ENCODE peak calls at places on chromosomes 6 and 20, in five cellular contexts. One of them, this sample, is unnamed.

GRCh38 chr6:31114970-31115849 is 610 bp downstream of the PSORS1C1 start:
- DNase-seq in heart right ventricle: no peak
- DNase-seq in fibroblast of lung: peak; percentile 56
- DNase-seq in endodermal cell: no peak
- DNase-seq in right lobe of liver: no peak
- DNase-seq in this sample: no peak

GRCh38 chr6:18263561-18264337 is 581 bp downstream of the DEK start:
- DNase-seq in right lobe of liver: peak; percentile 81
- DNase-seq in fibroblast of lung: peak; percentile 61
- DNase-seq in endodermal cell: no peak
- DNase-seq in heart right ventricle: peak; percentile 79
- DNase-seq in this sample: peak; percentile 78

GRCh38 chr6:45132059-45132458 is 196.1 kb upstream of the RUNX2 start:
- DNase-seq in endodermal cell: no peak
- DNase-seq in heart right ventricle: no peak
- DNase-seq in right lobe of liver: no peak
- DNase-seq in fibroblast of lung: peak; percentile 22
- DNase-seq in this sample: no peak

GRCh38 chr6:36727491-36728021 is 29.9 kb downstream of the RAB44 start:
- DNase-seq in endodermal cell: no peak
- DNase-seq in fibroblast of lung: no peak
- DNase-seq in heart right ventricle: no peak
- DNase-seq in right lobe of liver: no peak
- DNase-seq in this sample: no peak

GRCh38 chr20:926646-927045 is 10.5 kb upstream of the ANGPT4 start:
- DNase-seq in heart right ventricle: no peak
- DNase-seq in endodermal cell: no peak
- DNase-seq in right lobe of liver: no peak
- DNase-seq in fibroblast of lung: no peak
- DNase-seq in this sample: no peak

GRCh38 chr20:16553684-16554083 is 19.6 kb downstream of the KIF16B start:
- DNase-seq in heart right ventricle: no peak
- DNase-seq in right lobe of liver: no peak
- DNase-seq in fibroblast of lung: no peak
- DNase-seq in endodermal cell: no peak
- DNase-seq in this sample: no peak

GRCh38 chr6:106538145-106538544 is 91.2 kb downstream of the RTN4IP1 start:
- DNase-seq in right lobe of liver: no peak
- DNase-seq in endodermal cell: no peak
- DNase-seq in fibroblast of lung: no peak
- DNase-seq in heart right ventricle: no peak
- DNase-seq in this sample: no peak

GRCh38 chr6:7264686-7265384 is 48.2 kb downstream of the SSR1 start:
- DNase-seq in endodermal cell: no peak
- DNase-seq in fibroblast of lung: no peak
- DNase-seq in heart right ventricle: no peak
- DNase-seq in right lobe of liver: peak; percentile 60
- DNase-seq in this sample: no peak

GRCh38 chr6:31723980-31724691 is 963 bp downstream of the MPIG6B start:
- DNase-seq in fibroblast of lung: no peak
- DNase-seq in heart right ventricle: peak; percentile 36
- DNase-seq in endodermal cell: no peak
- DNase-seq in right lobe of liver: no peak
- DNase-seq in this sample: no peak

GRCh38 chr20:62927128-62927705 is 912 bp upstream of the DIDO1 start:
- DNase-seq in right lobe of liver: no peak
- DNase-seq in endodermal cell: peak; percentile 56
- DNase-seq in heart right ventricle: no peak
- DNase-seq in fibroblast of lung: no peak
- DNase-seq in this sample: no peak
- H3K4me1 ChIP-seq in right lobe of liver: peaks cover 7% of the 10 kb centered on the region
- H3K4me1 ChIP-seq in endodermal cell: peaks cover 9% of the 10 kb centered on the region
- H3K4me1 ChIP-seq in heart right ventricle: peaks cover 64% of the 10 kb centered on the region
- H3K4me1 ChIP-seq in fibroblast of lung: peaks cover 16% of the 10 kb centered on the region
- H3K4me1 ChIP-seq in this sample: peaks cover 51% of the 10 kb centered on the region

DNA sequence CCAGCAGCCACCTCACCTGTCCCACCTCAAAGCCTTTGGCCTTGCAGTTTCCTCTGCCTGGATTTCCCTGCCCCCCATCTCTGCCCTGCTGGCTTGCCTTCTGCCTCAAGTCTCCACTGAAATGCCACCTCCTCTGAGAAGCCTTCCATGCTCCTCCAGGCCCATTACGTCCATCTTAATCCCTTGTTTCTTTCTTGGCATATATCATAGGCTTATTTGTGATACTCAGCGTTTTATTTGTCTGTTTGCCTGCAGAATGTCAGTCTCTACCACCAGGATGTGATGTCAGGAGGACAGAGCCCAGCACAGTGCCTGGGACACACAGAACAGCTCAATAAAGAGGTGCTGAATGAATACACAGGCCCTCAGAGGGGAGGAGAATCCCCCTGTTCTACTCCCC is 24.4 kb upstream of the TLDC2 start:
- DNase-seq in fibroblast of lung: no peak
- DNase-seq in right lobe of liver: no peak
- DNase-seq in heart right ventricle: no peak
- DNase-seq in endodermal cell: peak; percentile 31
- DNase-seq in this sample: no peak
- H3K4me3 ChIP-seq in fibroblast of lung: no peak overlapping the region
- H3K4me3 ChIP-seq in right lobe of liver: no peak overlapping the region
- H3K4me3 ChIP-seq in heart right ventricle: no peak overlapping the region
- H3K4me3 ChIP-seq in endodermal cell: no peak overlapping the region
- H3K4me3 ChIP-seq in this sample: no peak overlapping the region

GRCh38 chr6:125779924-125780539 is 10.7 kb upstream of the NCOA7 start:
- DNase-seq in heart right ventricle: peak; percentile 81
- DNase-seq in endodermal cell: peak; percentile 93
- DNase-seq in fibroblast of lung: peak; percentile 96
- DNase-seq in right lobe of liver: peak; percentile 75
- DNase-seq in this sample: peak; percentile 89
- TF ChIP-seq CTCF in heart right ventricle: peak; percentile 39
- TF ChIP-seq CTCF in endodermal cell: peak; percentile 48
- TF ChIP-seq CTCF in fibroblast of lung: peak; percentile 21
- TF ChIP-seq CTCF in right lobe of liver: peak; percentile 50
- TF ChIP-seq CTCF in this sample: no peak

GRCh38 chr6:144655376-144655775 is 370.2 kb downstream of the UTRN start:
- DNase-seq in right lobe of liver: no peak
- DNase-seq in heart right ventricle: no peak
- DNase-seq in endodermal cell: no peak
- DNase-seq in fibroblast of lung: peak; percentile 77
- DNase-seq in this sample: no peak

GRCh38 chr6:144651219-144651618 is 366.1 kb downstream of the UTRN start:
- DNase-seq in right lobe of liver: no peak
- DNase-seq in fibroblast of lung: no peak
- DNase-seq in heart right ventricle: no peak
- DNase-seq in endodermal cell: no peak
- DNase-seq in this sample: no peak

GRCh38 chr6:144653885-144654505 is 368.9 kb downstream of the UTRN start:
- DNase-seq in right lobe of liver: no peak
- DNase-seq in endodermal cell: no peak
- DNase-seq in fibroblast of lung: no peak
- DNase-seq in heart right ventricle: no peak
- DNase-seq in this sample: no peak

GRCh38 chr6:144649085-144649484 is 363.9 kb downstream of the UTRN start:
- DNase-seq in endodermal cell: no peak
- DNase-seq in fibroblast of lung: no peak
- DNase-seq in right lobe of liver: no peak
- DNase-seq in heart right ventricle: no peak
- DNase-seq in this sample: no peak

DNA sequence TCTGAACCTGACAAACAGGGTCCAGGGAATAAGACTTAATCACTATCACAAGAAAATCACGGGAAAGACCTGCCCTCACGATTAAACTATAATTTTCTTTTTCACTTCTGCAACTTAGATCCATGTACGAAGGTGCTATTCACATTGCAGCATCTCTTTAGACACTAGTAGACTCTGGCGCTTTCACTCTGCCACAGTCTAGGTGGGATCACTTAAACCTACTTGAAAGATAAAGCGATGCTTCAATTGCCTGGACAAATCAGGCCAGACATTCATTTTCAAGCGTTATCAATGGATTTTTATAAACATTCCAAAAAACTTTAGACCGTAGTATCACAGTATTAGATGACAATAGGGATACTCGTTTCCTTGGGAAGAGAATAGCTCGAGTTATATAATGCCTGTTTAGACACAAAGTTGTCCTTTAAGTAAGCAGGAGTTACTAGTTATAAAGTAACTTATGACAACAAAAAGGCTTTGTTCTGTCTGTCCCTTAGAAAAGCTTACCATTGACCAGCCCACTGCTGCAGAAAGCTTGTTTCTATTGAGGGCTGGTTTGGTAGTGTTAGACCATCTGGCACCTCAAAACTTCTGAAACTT is 367.3 kb downstream of the UTRN start:
- DNase-seq in heart right ventricle: no peak
- DNase-seq in right lobe of liver: no peak
- DNase-seq in fibroblast of lung: no peak
- DNase-seq in endodermal cell: no peak
- DNase-seq in this sample: no peak
- H3K4me1 ChIP-seq in heart right ventricle: peaks cover 2% of the 10 kb centered on the region
- H3K4me1 ChIP-seq in right lobe of liver: no peaks in the 10 kb centered on the region
- H3K4me1 ChIP-seq in fibroblast of lung: no peaks in the 10 kb centered on the region
- H3K4me1 ChIP-seq in endodermal cell: peaks cover 8% of the 10 kb centered on the region
- H3K4me1 ChIP-seq in this sample: peaks cover 9% of the 10 kb centered on the region

GRCh38 chr6:74096329-74096728 is 400.3 kb downstream of the CD109 start:
- DNase-seq in endodermal cell: no peak
- DNase-seq in fibroblast of lung: no peak
- DNase-seq in right lobe of liver: no peak
- DNase-seq in heart right ventricle: no peak
- DNase-seq in this sample: no peak

GRCh38 chr6:74091794-74092157 is 395.8 kb downstream of the CD109 start:
- DNase-seq in heart right ventricle: no peak
- DNase-seq in endodermal cell: no peak
- DNase-seq in fibroblast of lung: peak; percentile 38
- DNase-seq in right lobe of liver: no peak
- DNase-seq in this sample: no peak

GRCh38 chr6:74087898-74088297 is 391.9 kb downstream of the CD109 start:
- DNase-seq in heart right ventricle: no peak
- DNase-seq in right lobe of liver: no peak
- DNase-seq in fibroblast of lung: peak; percentile 69
- DNase-seq in endodermal cell: no peak
- DNase-seq in this sample: no peak

DNA sequence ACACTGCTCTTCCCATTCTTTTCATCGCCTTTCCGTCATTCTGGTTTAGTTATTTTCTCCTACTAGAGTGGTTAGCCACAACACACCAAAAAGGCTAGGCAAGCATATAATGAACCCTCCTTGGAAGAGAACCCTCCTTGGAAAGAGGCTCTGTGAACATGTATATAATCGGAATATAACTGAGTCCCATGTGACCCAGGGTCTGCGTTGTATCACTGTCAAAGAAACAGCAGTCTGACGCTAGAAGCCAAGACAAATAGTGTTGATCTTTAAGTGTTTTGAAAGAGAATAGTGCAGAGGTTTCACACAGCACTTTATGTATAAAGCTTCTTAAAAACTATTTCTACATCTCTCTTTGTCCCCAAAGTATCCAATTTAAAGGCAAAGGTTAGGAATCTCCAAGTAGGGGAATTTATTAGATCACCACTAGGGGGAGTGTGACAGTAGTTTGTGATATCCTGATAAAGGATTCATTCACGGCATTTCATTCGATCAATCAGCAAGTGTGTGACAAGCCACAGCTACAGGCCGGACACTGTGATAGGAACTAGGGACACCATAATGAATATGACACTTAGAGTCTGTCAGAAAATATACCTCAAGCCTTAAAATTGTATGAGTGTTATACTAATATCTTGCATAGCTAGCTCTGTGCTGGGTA is 395.3 kb downstream of the CD109 start:
- DNase-seq in heart right ventricle: no peak
- DNase-seq in endodermal cell: no peak
- DNase-seq in right lobe of liver: no peak
- DNase-seq in fibroblast of lung: peak; percentile 63
- DNase-seq in this sample: no peak
- H3K4me3 ChIP-seq in heart right ventricle: no peak overlapping the region
- H3K4me3 ChIP-seq in endodermal cell: no peak overlapping the region
- H3K4me3 ChIP-seq in right lobe of liver: no peak overlapping the region
- H3K4me3 ChIP-seq in fibroblast of lung: no peak overlapping the region
- H3K4me3 ChIP-seq in this sample: no peak overlapping the region

GRCh38 chr6:13851803-13852202 is 37.4 kb upstream of the MCUR1 start:
- DNase-seq in endodermal cell: no peak
- DNase-seq in right lobe of liver: no peak
- DNase-seq in fibroblast of lung: no peak
- DNase-seq in heart right ventricle: no peak
- DNase-seq in this sample: no peak

GRCh38 chr6:13847651-13848050 is 33.3 kb upstream of the MCUR1 start:
- DNase-seq in endodermal cell: no peak
- DNase-seq in right lobe of liver: no peak
- DNase-seq in fibroblast of lung: no peak
- DNase-seq in heart right ventricle: no peak
- DNase-seq in this sample: no peak

GRCh38 chr6:13848553-13849150 is 34.3 kb upstream of the MCUR1 start:
- DNase-seq in fibroblast of lung: peak; percentile 12
- DNase-seq in endodermal cell: no peak
- DNase-seq in heart right ventricle: no peak
- DNase-seq in right lobe of liver: no peak
- DNase-seq in this sample: no peak

DNA sequence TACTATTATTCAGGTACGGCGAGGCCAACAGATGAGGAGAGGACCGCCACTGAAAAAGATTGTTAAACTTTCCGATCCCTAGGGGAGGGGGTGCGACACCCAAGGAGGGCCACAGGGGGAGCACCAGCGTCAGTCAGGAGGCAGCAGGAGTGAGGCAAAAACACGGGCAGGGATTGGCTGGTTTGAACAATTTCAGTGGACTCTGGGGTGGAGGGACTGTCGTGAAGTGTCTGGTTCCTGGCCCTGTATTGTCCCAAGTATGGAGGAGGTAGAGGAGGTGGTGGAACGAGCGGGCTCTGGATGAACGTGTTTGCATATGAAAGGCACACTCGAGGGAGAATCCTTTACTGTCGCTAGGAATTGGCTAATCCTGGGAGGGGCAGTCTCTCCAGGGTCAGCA is 32.5 kb upstream of the MCUR1 start:
- DNase-seq in heart right ventricle: no peak
- DNase-seq in endodermal cell: peak; percentile 83
- DNase-seq in fibroblast of lung: no peak
- DNase-seq in right lobe of liver: no peak
- DNase-seq in this sample: no peak
- TF ChIP-seq CTCF in heart right ventricle: no peak
- TF ChIP-seq CTCF in endodermal cell: peak; percentile 65
- TF ChIP-seq CTCF in fibroblast of lung: no peak
- TF ChIP-seq CTCF in right lobe of liver: no peak
- TF ChIP-seq CTCF in this sample: no peak

GRCh38 chr6:158776737-158777136 is 42.4 kb downstream of the EZR start:
- DNase-seq in heart right ventricle: no peak
- DNase-seq in right lobe of liver: no peak
- DNase-seq in fibroblast of lung: no peak
- DNase-seq in endodermal cell: no peak
- DNase-seq in this sample: no peak
- H3K4me1 ChIP-seq in heart right ventricle: peaks cover 16% of the 10 kb centered on the region
- H3K4me1 ChIP-seq in right lobe of liver: no peaks in the 10 kb centered on the region
- H3K4me1 ChIP-seq in fibroblast of lung: no peaks in the 10 kb centered on the region
- H3K4me1 ChIP-seq in endodermal cell: peaks cover 15% of the 10 kb centered on the region
- H3K4me1 ChIP-seq in this sample: peaks cover 41% of the 10 kb centered on the region

GRCh38 chr20:59007758-59008511 is 881 bp upstream of the CTSZ start:
- DNase-seq in endodermal cell: peak; percentile 49
- DNase-seq in right lobe of liver: peak; percentile 71
- DNase-seq in heart right ventricle: no peak
- DNase-seq in fibroblast of lung: no peak
- DNase-seq in this sample: peak; percentile 60
- H3K4me3 ChIP-seq in endodermal cell: no peak overlapping the region
- H3K4me3 ChIP-seq in right lobe of liver: no peak overlapping the region
- H3K4me3 ChIP-seq in heart right ventricle: peak overlapping the region; percentile 65
- H3K4me3 ChIP-seq in fibroblast of lung: no peak overlapping the region
- H3K4me3 ChIP-seq in this sample: no peak overlapping the region